ENCODE peak calls at places on chromosomes 7 and 10, in seven cellular contexts. P is fibroblast of lung; D is lung; I is SJSA1; U is small intestine; J is tibial artery; X is CD8-positive, alpha-beta memory T cell. Z is an unnamed sample.

GRCh38 chr10:27637601-27638000 is 108.0 kb downstream of the MKX start:
- DNase-seq in P (no peak), D (no peak), I (no peak), U (no peak), J (no peak), X (no peak), Z (no peak)

GRCh38 chr10:84140036-84140379 is 699 bp downstream of the GHITM start:
- DNase-seq in P (peak; percentile 31), D (no peak), I (no peak), U (no peak), J (no peak), X (no peak), Z (peak; percentile 21)

GRCh38 chr7:139330333-139331030 is 10.7 kb upstream of the FMC1 start:
- DNase-seq in P (no peak), D (no peak), I (no peak), U (no peak), J (no peak), X (no peak), Z (no peak)

GRCh38 chr10:20890491-20891337 is 6.4 kb downstream of the NEBL start:
- DNase-seq in P (peak; percentile 75), D (no peak), I (no peak), U (no peak), J (no peak), X (no peak), Z (no peak)

GRCh38 chr7:32879460-32879859 is 12.1 kb downstream of the KBTBD2 start:
- DNase-seq in P (peak; percentile 19), D (no peak), I (no peak), U (peak; percentile 46), J (no peak), X (no peak), Z (no peak)

GRCh38 chr10:131848741-131849590 is 51.8 kb upstream of the PPP2R2D start:
- DNase-seq in P (no peak), D (no peak), I (peak; percentile 32), U (no peak), J (peak; percentile 19), X (no peak), Z (no peak)

GRCh38 chr7:133365892-133366291 is 113.0 kb downstream of the EXOC4 start:
- DNase-seq in P (peak; percentile 86), D (no peak), I (no peak), U (no peak), J (no peak), X (no peak), Z (no peak)

GRCh38 chr10:16909271-16909767 is 92.1 kb upstream of the RSU1 start:
- DNase-seq in P (peak; percentile 82), D (no peak), I (no peak), U (no peak), J (no peak), X (no peak), Z (no peak)

GRCh38 chr7:131123991-131124629 is 203.6 kb upstream of the MKLN1 start:
- DNase-seq in P (no peak), D (no peak), I (no peak), U (no peak), J (no peak), X (no peak), Z (no peak)

GRCh38 chr10:110701618-110701971 is 57.5 kb downstream of the RBM20 start:
- DNase-seq in P (peak; percentile 77), D (no peak), I (no peak), U (no peak), J (no peak), X (no peak), Z (no peak)

GRCh38 chr7:67813621-67814292 is 817.1 kb downstream of the TYW1 start:
- DNase-seq in P (no peak), D (no peak), I (no peak), U (no peak), J (no peak), X (no peak), Z (no peak)
- H3K4me3 ChIP-seq in P (no peak overlapping the region), D (no peak overlapping the region), I (no peak overlapping the region), U (no peak overlapping the region), J (no peak overlapping the region), X (no peak overlapping the region), Z (no peak overlapping the region)

DNA sequence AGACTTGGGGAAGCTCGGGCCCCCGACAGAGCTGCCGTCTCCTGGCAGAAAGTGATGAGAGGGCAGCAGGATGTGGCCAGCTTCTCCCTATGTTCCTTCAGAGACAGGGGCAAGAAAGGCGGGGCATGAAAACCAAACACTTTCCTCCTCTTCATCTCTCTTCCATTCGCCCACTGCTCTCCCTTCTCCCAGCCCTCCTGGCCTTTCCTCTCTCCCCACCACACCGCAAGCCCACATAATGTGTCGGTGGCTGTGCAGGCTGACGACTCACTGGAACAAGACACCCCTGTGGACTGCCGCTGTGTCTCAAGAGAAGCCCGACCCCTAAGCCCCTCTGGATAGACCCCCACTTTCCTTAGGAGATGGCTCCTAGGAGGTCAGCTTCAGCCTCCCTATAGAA is 59.3 kb upstream of the LRRC4 start:
- DNase-seq in P (no peak), D (no peak), I (no peak), U (no peak), J (no peak), X (no peak), Z (no peak)
- H3K36me3 ChIP-seq in P (peaks cover 14% of the 10 kb centered on the region), D (peaks cover 63% of the 10 kb centered on the region), I (peaks cover 47% of the 10 kb centered on the region), U (peaks cover 15% of the 10 kb centered on the region), J (peaks cover 89% of the 10 kb centered on the region), X (peaks cover 40% of the 10 kb centered on the region), Z (peaks cover 79% of the 10 kb centered on the region)

DNA sequence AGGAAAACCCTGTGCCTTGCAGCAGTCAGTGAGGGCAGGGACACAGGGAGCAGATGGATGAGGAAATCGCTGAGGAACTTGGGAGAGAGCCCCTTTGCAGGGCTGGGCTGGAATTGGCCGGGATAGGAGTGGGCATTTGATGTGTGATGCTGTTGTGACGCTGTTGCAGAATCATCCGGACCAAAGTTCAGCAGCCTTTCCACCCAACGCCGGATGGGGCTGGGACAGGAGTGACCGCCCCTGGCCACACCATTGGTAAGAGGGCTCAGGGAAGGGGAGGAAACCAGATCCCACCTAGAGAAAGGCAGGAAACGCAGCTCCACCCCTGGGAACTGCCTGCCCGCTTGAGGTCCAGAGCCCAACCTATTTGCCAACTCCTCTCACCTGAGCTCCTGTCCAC is 33.9 kb downstream of the PAX2 start:
- DNase-seq in P (no peak), D (no peak), I (no peak), U (no peak), J (no peak), X (no peak), Z (no peak)
- H3K27ac ChIP-seq in P (no peak overlapping the region), D (no peak overlapping the region), I (no peak overlapping the region), U (no peak overlapping the region), J (no peak overlapping the region), X (no peak overlapping the region), Z (no peak overlapping the region)

GRCh38 chr10:62231371-62231770 is 37.3 kb downstream of the RTKN2 start:
- DNase-seq in P (peak; percentile 94), D (no peak), I (no peak), U (no peak), J (no peak), X (no peak), Z (no peak)
- H3K4me3 ChIP-seq in P (no peak overlapping the region), D (no peak overlapping the region), I (no peak overlapping the region), U (no peak overlapping the region), J (no peak overlapping the region), X (no peak overlapping the region), Z (no peak overlapping the region)

Z was measured in naive thymus-derived CD4-positive, alpha-beta T cell.